ENCODE peak calls at places on chromosomes 11 and 22, in four cellular contexts. S, N, H and X are unnamed samples. For H3K79me2, the result is how much of the 10 kb centered on the place peaks cover.

GRCh38 chr22:48371391-48371790 is 1456.3 kb downstream of the BRD1 start:
- DNase-seq in S (no peak), N (no peak), H (no peak), X (no peak)

GRCh38 chr11:32109596-32109995 is 18.7 kb downstream of the RCN1 start:
- DNase-seq in S (no peak), N (no peak), H (no peak), X (no peak)

GRCh38 chr11:17734986-17735822 is 623 bp downstream of the KCNC1 start:
- DNase-seq in S (peak), N (no peak), H (peak), X (peak)

GRCh38 chr11:62152245-62153086 is 28.7 kb downstream of the INCENP start:
- DNase-seq in S (no peak), N (no peak), H (no peak), X (no peak)

GRCh38 chr11:65814960-65815565 is 18.7 kb upstream of the SNX32 start:
- DNase-seq in S (no peak), N (no peak), H (no peak), X (no peak)

GRCh38 chr11:43987384-43988039 is 45.1 kb downstream of the C11orf96 start:
- DNase-seq in S (no peak), N (no peak), H (peak), X (peak)

GRCh38 chr11:1628506-1629325 is 859 bp upstream of the KRTAP5-5 start:
- DNase-seq in S (peak), N (no peak), H (no peak), X (no peak)

GRCh38 chr11:28058333-28058732 is 49.6 kb downstream of the KIF18A start:
- DNase-seq in S (no peak), N (no peak), H (no peak), X (no peak)

GRCh38 chr11:121929581-121929980 is 186.4 kb downstream of the BLID start:
- DNase-seq in S (no peak), N (no peak), H (no peak), X (peak)

GRCh38 chr22:39530692-39531331 is 1.7 kb downstream of the RPS19BP1 start:
- DNase-seq in S (peak), N (no peak), H (no peak), X (peak)

GRCh38 chr11:45593992-45594391 is 71.4 kb downstream of the CHST1 start:
- DNase-seq in S (peak), N (peak), H (no peak), X (no peak)

GRCh38 chr11:387193-387793 is 6.7 kb upstream of the PKP3 start:
- DNase-seq in S (no peak), N (no peak), H (no peak), X (no peak)

GRCh38 chr11:119438599-119438998 is 15.6 kb upstream of the THY1 start:
- DNase-seq in S (no peak), N (no peak), H (no peak), X (no peak)

GRCh38 chr11:2515401-2516275 is 70.8 kb downstream of the KCNQ1 start:
- DNase-seq in S (no peak), N (no peak), H (no peak), X (no peak)

GRCh38 chr22:37533995-37534394 is 14.8 kb upstream of the CARD10 start:
- DNase-seq in S (no peak), N (peak), H (peak), X (peak)

GRCh38 chr11:68150029-68150428 is 28.8 kb upstream of the CHKA start:
- DNase-seq in S (peak), N (no peak), H (peak), X (peak)

GRCh38 chr22:36948273-36949055 is 35.0 kb downstream of the CSF2RB start:
- DNase-seq in S (no peak), N (no peak), H (no peak), X (no peak)

GRCh38 chr11:6468712-6469495 is 4.8 kb downstream of the TRIM3 start:
- DNase-seq in S (peak), N (peak), H (peak), X (peak)

GRCh38 chr11:87463486-87464102 is 425.9 kb downstream of the TMEM135 start:
- DNase-seq in S (peak), N (peak), H (peak), X (peak)

GRCh38 chr11:102187416-102188125 is 77.3 kb downstream of the YAP1 start:
- DNase-seq in S (no peak), N (no peak), H (no peak), X (peak)

GRCh38 chr11:10770626-10771254 is 19.7 kb downstream of the CTR9 start:
- DNase-seq in S (peak), N (peak), H (peak), X (peak)

GRCh38 chr11:61532136-61533038 is 23.8 kb downstream of the LRRC10B start:
- DNase-seq in S (peak), N (no peak), H (peak), X (no peak)

GRCh38 chr22:49570032-49570848 is 257.4 kb downstream of the BRD1 start:
- DNase-seq in S (no peak), N (no peak), H (no peak), X (no peak)

GRCh38 chr11:2825261-2825885 is 60.2 kb downstream of the CDKN1C start:
- DNase-seq in S (peak), N (no peak), H (no peak), X (peak)

GRCh38 chr11:8268530-8269461 is 5.1 kb upstream of the LMO1 start:
- DNase-seq in S (no peak), N (no peak), H (no peak), X (peak)
- H3K4me3 ChIP-seq in S (no peak), N (no peak), H (no peak), X (no peak)

GRCh38 chr11:124872741-124873140 is 7.5 kb downstream of the ROBO3 start:
- DNase-seq in S (peak), N (no peak), H (no peak), X (no peak)
- H2AFZ ChIP-seq in S (no peak), N (no peak), H (no peak), X (no peak)

GRCh38 chr11:33713914-33714398 is 13.3 kb upstream of the C11orf91 start:
- DNase-seq in S (no peak), N (no peak), H (no peak), X (no peak)
- H3K79me2 ChIP-seq in S (under half), N (under half), H (half or more), X (half or more)

DNA sequence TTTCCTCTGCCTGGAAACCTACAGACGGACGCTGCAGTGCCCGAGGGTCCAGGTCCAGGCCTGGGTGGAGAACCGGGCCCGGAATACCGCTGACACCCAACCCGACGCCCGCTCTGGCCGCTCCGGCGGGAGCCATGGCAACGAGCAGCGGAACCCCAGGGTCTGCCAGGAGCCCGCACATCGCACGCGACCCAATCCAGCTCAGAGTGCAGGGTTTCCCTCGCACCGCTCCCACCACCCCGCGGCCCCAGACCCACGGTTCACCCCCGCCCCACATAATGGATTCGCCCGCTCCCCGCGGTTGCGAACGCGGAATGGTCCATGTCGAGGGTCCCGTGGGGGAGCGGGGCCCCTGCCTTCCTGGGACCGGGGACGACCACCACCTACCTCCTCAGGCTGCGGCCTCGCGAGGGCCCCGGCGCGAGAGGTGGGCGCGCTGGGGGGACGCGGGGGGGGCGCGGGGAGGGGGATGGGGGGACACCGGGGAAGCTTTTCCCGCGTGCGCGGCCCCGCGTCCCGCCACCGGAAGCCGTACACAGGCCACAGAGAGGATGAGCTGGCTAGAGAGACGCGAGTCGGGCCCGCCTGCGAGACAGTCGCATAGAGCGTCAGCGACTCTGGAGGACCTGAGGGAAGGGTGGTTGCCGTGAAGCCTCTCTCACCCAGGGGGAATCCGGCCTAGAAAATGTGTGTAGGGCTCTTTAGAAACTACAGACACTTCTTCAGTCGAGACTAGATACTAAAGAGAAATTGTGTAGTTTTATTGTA is at the start of gene SSRP1:
- DNase-seq in S (peak), N (peak), H (peak), X (peak)
- H3K4me3 ChIP-seq in S (peak), N (peak), H (peak), X (peak)

GRCh38 chr22:43654271-43654670 is 157.8 kb downstream of the EFCAB6 start:
- DNase-seq in S (no peak), N (no peak), H (no peak), X (no peak)
- H2AFZ ChIP-seq in S (no peak), N (no peak), H (no peak), X (no peak)

DNA sequence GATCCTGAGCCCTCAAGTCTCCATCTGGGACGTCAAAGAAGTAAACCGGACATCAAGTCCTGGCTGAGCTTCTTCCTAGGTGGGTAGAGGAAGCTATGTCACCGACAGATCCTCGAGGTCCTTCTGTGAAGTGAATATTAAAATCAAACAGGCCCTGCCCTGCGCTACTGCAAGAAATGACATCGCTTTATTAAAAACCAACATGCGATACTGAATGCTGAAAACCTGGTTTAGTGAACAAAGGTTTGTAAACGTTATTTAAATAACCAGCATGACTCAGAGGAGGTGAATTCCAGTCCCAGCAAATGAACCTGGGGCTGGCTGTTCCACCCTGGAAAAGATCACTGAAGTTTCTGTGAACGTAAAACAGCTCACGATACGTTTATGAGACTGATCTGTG is 659 bp downstream of the RTCB start:
- DNase-seq in S (peak), N (no peak), H (peak), X (peak)
- H3K79me2 ChIP-seq in S (under half), N (half or more), H (under half), X (under half)